ENCODE peak calls at places on chromosomes 3 and 15, in four cellular contexts. One of them, this sample, is unnamed.
A peak's percentile ranks its signal among the peaks of the same experiment; 100 is the strongest.

GRCh38 chr3:52310861-52311566 is 5.1 kb upstream of the DNAH1 start:
- DNase-seq in AG04450: no peak
- DNase-seq in foreskin fibroblast: no peak
- DNase-seq in cardiac fibroblast: no peak
- DNase-seq in this sample: no peak

GRCh38 chr3:110526732-110527727 is 544.6 kb upstream of the NECTIN3 start:
- DNase-seq in foreskin fibroblast: peak; percentile 93
- DNase-seq in AG04450: peak; percentile 81
- DNase-seq in cardiac fibroblast: peak; percentile 98
- DNase-seq in this sample: peak; percentile 80

GRCh38 chr3:102356506-102356905 is 78.3 kb upstream of the ZPLD1 start:
- DNase-seq in AG04450: no peak
- DNase-seq in foreskin fibroblast: no peak
- DNase-seq in cardiac fibroblast: no peak
- DNase-seq in this sample: no peak

GRCh38 chr3:185411133-185411532 is 48.2 kb downstream of the MAP3K13 start:
- DNase-seq in AG04450: no peak
- DNase-seq in cardiac fibroblast: no peak
- DNase-seq in foreskin fibroblast: no peak
- DNase-seq in this sample: no peak

GRCh38 chr3:142768338-142768737 is 44.5 kb downstream of the TRPC1 start:
- DNase-seq in foreskin fibroblast: no peak
- DNase-seq in cardiac fibroblast: no peak
- DNase-seq in AG04450: no peak
- DNase-seq in this sample: no peak

GRCh38 chr3:58052373-58053273 is 44.4 kb downstream of the FLNB start:
- DNase-seq in AG04450: peak; percentile 86
- DNase-seq in cardiac fibroblast: peak; percentile 98
- DNase-seq in foreskin fibroblast: peak; percentile 92
- DNase-seq in this sample: peak; percentile 85

GRCh38 chr15:70698991-70699390 is 64.4 kb downstream of the UACA start:
- DNase-seq in AG04450: no peak
- DNase-seq in foreskin fibroblast: no peak
- DNase-seq in cardiac fibroblast: no peak
- DNase-seq in this sample: no peak

GRCh38 chr3:42803800-42804112 is 534 bp downstream of the HIGD1A start:
- DNase-seq in foreskin fibroblast: no peak
- DNase-seq in AG04450: no peak
- DNase-seq in cardiac fibroblast: no peak
- DNase-seq in this sample: no peak

GRCh38 chr3:129389572-129389937 is 38.9 kb downstream of the EFCAB12 start:
- DNase-seq in foreskin fibroblast: no peak
- DNase-seq in AG04450: no peak
- DNase-seq in cardiac fibroblast: peak; percentile 19
- DNase-seq in this sample: no peak

GRCh38 chr3:116426036-116426435 is 19.3 kb downstream of the LSAMP start:
- DNase-seq in cardiac fibroblast: no peak
- DNase-seq in foreskin fibroblast: no peak
- DNase-seq in AG04450: no peak
- DNase-seq in this sample: no peak

GRCh38 chr15:90219421-90220141 is 14.2 kb downstream of the CIB1 start:
- DNase-seq in AG04450: no peak
- DNase-seq in cardiac fibroblast: peak; percentile 23
- DNase-seq in foreskin fibroblast: no peak
- DNase-seq in this sample: no peak

GRCh38 chr3:71162221-71162620 is 421.3 kb downstream of the FOXP1 start:
- DNase-seq in foreskin fibroblast: no peak
- DNase-seq in AG04450: no peak
- DNase-seq in cardiac fibroblast: no peak
- DNase-seq in this sample: no peak

GRCh38 chr3:149243540-149243939 is 21.9 kb upstream of the CP start:
- DNase-seq in AG04450: no peak
- DNase-seq in foreskin fibroblast: no peak
- DNase-seq in cardiac fibroblast: no peak
- DNase-seq in this sample: no peak

GRCh38 chr3:46096336-46096735 is 69.1 kb upstream of the XCR1 start:
- DNase-seq in foreskin fibroblast: no peak
- DNase-seq in cardiac fibroblast: no peak
- DNase-seq in AG04450: no peak
- DNase-seq in this sample: no peak

GRCh38 chr3:46100812-46101211 is 73.5 kb upstream of the XCR1 start:
- DNase-seq in cardiac fibroblast: no peak
- DNase-seq in foreskin fibroblast: no peak
- DNase-seq in AG04450: no peak
- DNase-seq in this sample: no peak

GRCh38 chr3:46097691-46098241 is 70.5 kb upstream of the XCR1 start:
- DNase-seq in foreskin fibroblast: peak; percentile 50
- DNase-seq in cardiac fibroblast: peak; percentile 89
- DNase-seq in AG04450: no peak
- DNase-seq in this sample: no peak

GRCh38 chr3:46096781-46097180 is 69.5 kb upstream of the XCR1 start:
- DNase-seq in foreskin fibroblast: no peak
- DNase-seq in AG04450: no peak
- DNase-seq in cardiac fibroblast: no peak
- DNase-seq in this sample: no peak

DNA sequence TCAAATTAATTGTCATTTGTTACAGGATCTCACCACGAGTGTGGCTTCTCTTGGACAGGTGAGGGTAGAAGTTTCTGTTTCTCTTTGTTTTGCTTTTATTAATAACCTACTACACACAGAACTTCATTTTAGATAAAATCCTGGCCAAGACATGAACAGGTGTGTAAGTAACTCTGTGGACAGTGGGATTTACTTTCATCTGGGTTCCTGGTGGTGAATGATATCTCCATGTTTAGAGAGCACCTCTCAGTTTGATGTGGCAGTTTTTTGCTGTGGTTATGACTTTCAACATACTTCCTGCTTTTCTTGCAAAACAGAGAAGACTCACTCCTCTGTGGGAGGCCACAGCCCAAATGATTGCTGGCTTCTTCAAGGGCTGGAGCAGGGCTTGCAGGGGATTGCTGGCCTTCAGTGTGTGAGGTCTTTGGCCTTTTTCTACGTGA is 71.1 kb upstream of the XCR1 start:
- DNase-seq in foreskin fibroblast: peak; percentile 78
- DNase-seq in cardiac fibroblast: peak; percentile 89
- DNase-seq in AG04450: no peak
- DNase-seq in this sample: peak; percentile 54
- H3K4me3 ChIP-seq in foreskin fibroblast: no peak overlapping the region
- H3K4me3 ChIP-seq in cardiac fibroblast: no peak overlapping the region
- H3K4me3 ChIP-seq in AG04450: no peak overlapping the region
- H3K4me3 ChIP-seq in this sample: no peak overlapping the region

DNA sequence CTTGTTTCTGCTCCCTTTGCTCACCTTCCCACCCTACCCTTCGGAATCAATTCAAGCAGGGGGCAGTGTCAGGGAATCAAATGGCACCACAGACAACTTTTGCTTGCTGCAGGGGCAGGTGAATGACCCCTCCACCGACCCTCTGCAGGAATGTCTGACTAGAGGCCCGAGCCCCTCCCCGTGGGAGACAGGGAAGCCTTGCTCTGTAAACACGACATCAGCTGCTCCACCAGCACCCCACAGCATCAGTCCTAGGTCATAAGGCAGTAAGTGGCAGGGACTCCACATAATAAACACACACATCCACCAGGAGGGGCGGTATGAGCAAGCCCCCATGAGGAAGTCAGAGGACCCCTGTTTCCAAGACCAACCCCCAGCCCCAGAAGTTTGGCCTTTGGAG is 2.0 kb upstream of the SLC26A6 start:
- DNase-seq in AG04450: no peak
- DNase-seq in cardiac fibroblast: no peak
- DNase-seq in foreskin fibroblast: no peak
- DNase-seq in this sample: no peak
- TF ChIP-seq CTCF in AG04450: no peak
- TF ChIP-seq CTCF in cardiac fibroblast: no peak
- TF ChIP-seq CTCF in foreskin fibroblast: no peak
- TF ChIP-seq CTCF in this sample: no peak

DNA sequence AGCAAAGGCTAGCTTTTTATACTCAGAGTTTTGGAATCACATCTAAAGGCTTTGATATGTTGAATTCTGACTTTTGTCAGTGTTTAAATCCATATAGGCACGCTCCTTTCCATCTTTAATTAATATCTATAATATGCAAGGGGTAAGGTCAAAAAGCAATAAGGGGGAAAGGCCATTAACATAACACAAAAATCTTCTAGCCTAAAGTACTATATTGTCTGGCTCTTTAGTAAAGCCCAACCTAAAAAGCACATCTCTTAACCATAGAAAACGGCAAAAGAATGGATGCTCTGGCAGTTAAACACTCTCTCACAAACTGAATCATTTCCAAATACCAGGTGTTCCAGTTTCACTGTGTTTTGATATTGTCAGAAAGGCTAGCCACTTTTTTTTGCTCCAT is 76.4 kb downstream of the EFL1 start:
- DNase-seq in AG04450: no peak
- DNase-seq in foreskin fibroblast: no peak
- DNase-seq in cardiac fibroblast: no peak
- DNase-seq in this sample: no peak
- H3K4me3 ChIP-seq in AG04450: no peak overlapping the region
- H3K4me3 ChIP-seq in foreskin fibroblast: no peak overlapping the region
- H3K4me3 ChIP-seq in cardiac fibroblast: no peak overlapping the region
- H3K4me3 ChIP-seq in this sample: no peak overlapping the region

DNA sequence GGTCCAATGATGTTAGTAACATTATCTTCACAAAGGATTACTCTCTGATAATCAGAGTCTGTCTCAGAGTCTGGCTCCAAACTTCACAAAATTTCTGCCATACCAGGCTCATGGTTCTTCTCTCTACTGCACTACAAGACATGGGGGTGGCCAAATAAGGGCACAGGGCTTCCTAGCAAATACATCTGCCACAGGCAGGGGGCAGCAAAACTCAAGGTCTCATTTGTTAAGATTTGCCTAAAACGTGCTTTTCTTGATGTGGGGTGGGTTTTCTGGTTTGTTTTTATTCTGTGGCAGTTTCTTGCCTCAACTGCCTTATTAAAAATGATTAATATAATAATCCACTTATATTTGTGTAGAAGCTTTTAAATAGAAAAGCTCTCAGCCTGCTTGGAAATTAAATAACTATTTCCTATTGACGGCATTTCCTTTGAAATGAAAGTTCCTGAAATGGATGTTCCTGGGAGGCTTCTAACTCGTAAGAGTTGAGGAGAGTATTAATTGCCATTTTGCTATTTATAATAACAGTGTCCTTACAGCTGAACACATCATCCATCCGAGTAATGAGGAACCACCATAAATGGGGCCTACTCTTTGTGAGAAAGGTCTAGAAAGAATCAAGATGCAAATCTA is 53.8 kb downstream of the SST start:
- DNase-seq in AG04450: peak; percentile 20
- DNase-seq in cardiac fibroblast: peak; percentile 71
- DNase-seq in foreskin fibroblast: peak; percentile 18
- DNase-seq in this sample: peak; percentile 24
- TF ChIP-seq CTCF in AG04450: peak; percentile 73
- TF ChIP-seq CTCF in cardiac fibroblast: peak; percentile 76
- TF ChIP-seq CTCF in foreskin fibroblast: peak; percentile 84
- TF ChIP-seq CTCF in this sample: peak; percentile 77

GRCh38 chr15:25671132-25671531 is 192.0 kb downstream of the ATP10A start:
- DNase-seq in cardiac fibroblast: no peak
- DNase-seq in foreskin fibroblast: no peak
- DNase-seq in AG04450: no peak
- DNase-seq in this sample: no peak
- H3K4me3 ChIP-seq in cardiac fibroblast: no peak overlapping the region
- H3K4me3 ChIP-seq in foreskin fibroblast: no peak overlapping the region
- H3K4me3 ChIP-seq in AG04450: no peak overlapping the region
- H3K4me3 ChIP-seq in this sample: no peak overlapping the region

GRCh38 chr3:179760944-179761343 is 108.1 kb downstream of the USP13 start:
- DNase-seq in AG04450: peak; percentile 18
- DNase-seq in cardiac fibroblast: peak; percentile 88
- DNase-seq in foreskin fibroblast: peak; percentile 45
- DNase-seq in this sample: no peak
- TF ChIP-seq CTCF in AG04450: no peak
- TF ChIP-seq CTCF in cardiac fibroblast: no peak
- TF ChIP-seq CTCF in foreskin fibroblast: no peak
- TF ChIP-seq CTCF in this sample: no peak

DNA sequence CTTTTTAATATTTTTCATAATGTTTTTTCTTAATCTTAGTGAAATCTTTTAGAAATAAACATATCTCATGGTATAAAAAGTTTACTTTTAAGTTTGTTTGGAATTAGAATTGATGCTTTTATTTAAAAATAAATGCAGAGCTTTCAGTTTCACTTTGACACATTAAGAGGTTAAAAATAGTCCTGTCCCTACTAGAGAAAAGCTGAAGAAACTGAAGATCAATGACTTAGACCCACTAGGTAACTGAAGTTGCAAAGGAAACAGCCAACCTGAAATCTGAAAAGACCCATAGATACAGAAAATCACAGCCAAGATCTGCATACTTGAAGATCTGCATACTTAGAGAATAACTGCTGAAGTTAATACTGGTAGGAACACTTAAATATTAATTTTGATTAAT is 237.6 kb downstream of the RAP2B start:
- DNase-seq in foreskin fibroblast: no peak
- DNase-seq in AG04450: no peak
- DNase-seq in cardiac fibroblast: no peak
- DNase-seq in this sample: no peak
- H3K4me3 ChIP-seq in foreskin fibroblast: peak overlapping the region; percentile 14
- H3K4me3 ChIP-seq in AG04450: peak overlapping the region; percentile 11
- H3K4me3 ChIP-seq in cardiac fibroblast: no peak overlapping the region
- H3K4me3 ChIP-seq in this sample: no peak overlapping the region

DNA sequence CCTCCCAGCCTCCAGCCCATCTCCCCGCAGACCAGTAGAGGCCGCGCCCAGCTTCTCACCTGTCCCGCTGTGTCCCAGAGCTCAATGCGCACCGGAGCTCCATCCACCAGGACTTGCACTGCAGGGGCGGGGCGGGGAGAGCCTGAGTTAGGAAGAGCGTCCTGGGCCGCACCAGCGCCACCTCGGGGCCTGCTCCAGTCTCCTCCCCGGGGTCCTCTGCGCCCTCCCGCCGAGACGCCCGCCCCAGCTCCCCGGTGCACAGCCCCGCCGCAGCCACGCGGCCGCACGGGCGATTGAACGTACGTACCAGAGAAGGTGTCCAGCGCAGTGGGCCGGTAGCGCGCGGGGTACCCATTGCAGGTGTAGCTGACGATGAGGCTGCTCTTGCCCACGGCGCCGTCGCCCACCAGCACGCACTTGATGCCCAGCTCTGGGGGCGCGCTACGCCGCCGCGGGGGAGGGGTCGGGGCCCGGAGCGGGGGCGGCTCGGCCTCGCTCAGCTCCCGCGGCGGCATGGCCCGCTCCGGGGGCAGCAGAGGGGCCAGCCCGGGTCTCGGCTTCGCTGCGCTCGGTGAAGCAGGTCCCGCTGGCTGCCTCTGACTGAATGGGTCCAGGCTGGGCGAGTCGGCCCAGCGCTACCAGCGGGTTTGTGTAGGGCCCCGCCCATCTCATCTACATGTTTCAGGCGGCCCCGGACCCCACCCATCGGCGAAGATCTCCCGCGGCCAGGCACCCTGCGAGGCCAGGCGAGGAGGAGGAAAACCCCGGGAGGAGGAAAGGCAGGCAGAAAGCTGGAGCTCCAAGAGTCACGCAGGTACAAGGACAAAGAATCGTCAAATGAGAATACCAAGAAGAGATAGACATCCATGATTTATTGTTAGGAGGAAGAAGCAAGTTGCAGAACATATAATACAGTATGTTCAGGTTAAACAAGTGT is at the start of gene RHOV:
- DNase-seq in cardiac fibroblast: peak; percentile 35
- DNase-seq in AG04450: no peak
- DNase-seq in foreskin fibroblast: no peak
- DNase-seq in this sample: no peak
- TF ChIP-seq CTCF in cardiac fibroblast: no peak
- TF ChIP-seq CTCF in AG04450: peak; percentile 31
- TF ChIP-seq CTCF in foreskin fibroblast: peak; percentile 18
- TF ChIP-seq CTCF in this sample: peak; percentile 25

This sample was measured in AG09309.